ENCODE peak calls at places on chromosomes 16 and 17, in seven cellular contexts. J, Q, I, L, T, A and M are unnamed samples.

GRCh38 chr17:72136692-72137550 is 16.1 kb downstream of the SOX9 start:
- DNase-seq in J (peak), Q (peak), I (no peak), L (no peak), T (peak), A (no peak), M (peak)

GRCh38 chr16:17304124-17304813 is 166.5 kb downstream of the XYLT1 start:
- DNase-seq in J (peak), Q (peak), I (peak), L (no peak), T (peak), A (no peak), M (peak)

GRCh38 chr17:6231465-6231864 is 161.3 kb downstream of the WSCD1 start:
- DNase-seq in J (no peak), Q (no peak), I (no peak), L (no peak), T (no peak), A (no peak), M (no peak)

GRCh38 chr17:45222994-45223540 is 1.4 kb downstream of the FMNL1 start:
- DNase-seq in J (no peak), Q (no peak), I (no peak), L (no peak), T (no peak), A (no peak), M (no peak)

GRCh38 chr17:81511550-81511799 is 1.1 kb downstream of the ACTG1 start:
- DNase-seq in J (peak), Q (no peak), I (no peak), L (no peak), T (no peak), A (no peak), M (no peak)

GRCh38 chr16:11034005-11034404 is 89.6 kb downstream of the CLEC16A start:
- DNase-seq in J (peak), Q (peak), I (no peak), L (no peak), T (no peak), A (peak), M (peak)

GRCh38 chr17:28018439-28019070 is 23.9 kb upstream of the NLK start:
- DNase-seq in J (peak), Q (no peak), I (no peak), L (no peak), T (no peak), A (no peak), M (peak)

GRCh38 chr17:11636771-11637170 is 38.5 kb downstream of the DNAH9 start:
- DNase-seq in J (no peak), Q (no peak), I (no peak), L (no peak), T (no peak), A (no peak), M (no peak)

GRCh38 chr17:55314784-55315491 is 50.2 kb downstream of the HLF start:
- DNase-seq in J (no peak), Q (no peak), I (no peak), L (no peak), T (no peak), A (no peak), M (no peak)

GRCh38 chr16:54054237-54054780 is 232.3 kb downstream of the IRX3 start:
- DNase-seq in J (no peak), Q (no peak), I (no peak), L (no peak), T (no peak), A (no peak), M (no peak)

GRCh38 chr17:60305141-60305540 is 86.8 kb downstream of the USP32 start:
- DNase-seq in J (peak), Q (no peak), I (no peak), L (no peak), T (no peak), A (no peak), M (no peak)

GRCh38 chr17:51258756-51259573 is 884 bp downstream of the MBTD1 start:
- DNase-seq in J (peak), Q (no peak), I (no peak), L (no peak), T (no peak), A (no peak), M (peak)

GRCh38 chr17:19539841-19540311 is 6.2 kb downstream of the SLC47A1 start:
- DNase-seq in J (no peak), Q (no peak), I (no peak), L (no peak), T (no peak), A (no peak), M (no peak)

GRCh38 chr16:80803341-80804060 is 897 bp downstream of the CDYL2 start:
- DNase-seq in J (no peak), Q (peak), I (no peak), L (no peak), T (no peak), A (no peak), M (peak)

GRCh38 chr17:42679001-42679491 is 2.3 kb upstream of the PLEKHH3 start:
- DNase-seq in J (peak), Q (peak), I (no peak), L (no peak), T (no peak), A (peak), M (peak)

GRCh38 chr16:89334461-89334860 is 117.0 kb downstream of the ZNF778 start:
- DNase-seq in J (no peak), Q (no peak), I (no peak), L (no peak), T (no peak), A (no peak), M (no peak)

GRCh38 chr16:6726621-6727020 is 606.0 kb upstream of the RBFOX1 start:
- DNase-seq in J (no peak), Q (no peak), I (no peak), L (no peak), T (no peak), A (no peak), M (no peak)

GRCh38 chr17:65660947-65661346 is 99.5 kb upstream of the AXIN2 start:
- DNase-seq in J (no peak), Q (peak), I (no peak), L (no peak), T (no peak), A (no peak), M (peak)

GRCh38 chr17:73592079-73592415 is 52.2 kb downstream of the SDK2 start:
- DNase-seq in J (no peak), Q (no peak), I (no peak), L (no peak), T (no peak), A (no peak), M (no peak)

GRCh38 chr16:85335584-85336492 is 223.6 kb upstream of the CIBAR2 start:
- DNase-seq in J (no peak), Q (peak), I (no peak), L (no peak), T (no peak), A (no peak), M (peak)

GRCh38 chr16:19123535-19124178 is 9.9 kb downstream of the ITPRIPL2 start:
- DNase-seq in J (no peak), Q (no peak), I (no peak), L (no peak), T (no peak), A (no peak), M (peak)

GRCh38 chr16:71927383-71927782 is 32.1 kb downstream of the IST1 start:
- DNase-seq in J (peak), Q (peak), I (peak), L (no peak), T (peak), A (peak), M (peak)

GRCh38 chr16:27225536-27226360 is 22.4 kb downstream of the KDM8 start:
- DNase-seq in J (peak), Q (no peak), I (no peak), L (no peak), T (no peak), A (no peak), M (peak)

GRCh38 chr17:29623283-29623647 is 553 bp upstream of the CORO6 start:
- DNase-seq in J (no peak), Q (no peak), I (no peak), L (no peak), T (no peak), A (no peak), M (no peak)

GRCh38 chr16:62041401-62041800 is 5.2 kb upstream of the CDH8 start:
- DNase-seq in J (peak), Q (no peak), I (peak), L (no peak), T (no peak), A (no peak), M (peak)

GRCh38 chr17:72466199-72466598 is 345.4 kb downstream of the SOX9 start:
- DNase-seq in J (peak), Q (peak), I (peak), L (no peak), T (no peak), A (no peak), M (peak)

GRCh38 chr16:11234884-11235702 is 20.9 kb downstream of the SOCS1 start:
- DNase-seq in J (no peak), Q (peak), I (no peak), L (no peak), T (no peak), A (no peak), M (no peak)

GRCh38 chr16:62715701-62716100 is 679.5 kb upstream of the CDH8 start:
- DNase-seq in J (no peak), Q (no peak), I (no peak), L (no peak), T (no peak), A (no peak), M (no peak)

GRCh38 chr16:13630292-13630850 is 289.6 kb upstream of the ERCC4 start:
- DNase-seq in J (no peak), Q (no peak), I (no peak), L (no peak), T (no peak), A (no peak), M (no peak)

GRCh38 chr16:48612621-48613020 is 2.6 kb upstream of the N4BP1 start:
- DNase-seq in J (no peak), Q (no peak), I (no peak), L (no peak), T (no peak), A (no peak), M (no peak)

GRCh38 chr17:77286641-77287431 is 146.1 kb downstream of the SEC14L1 start:
- DNase-seq in J (peak), Q (peak), I (no peak), L (no peak), T (peak), A (peak), M (peak)

GRCh38 chr16:81554993-81555392 is 110.4 kb downstream of the CMIP start:
- DNase-seq in J (no peak), Q (no peak), I (no peak), L (no peak), T (no peak), A (no peak), M (no peak)

GRCh38 chr17:83178533-83179201 is 99.3 kb downstream of the METRNL start:
- DNase-seq in J (no peak), Q (no peak), I (no peak), L (no peak), T (no peak), A (peak), M (no peak)

GRCh38 chr16:22373662-22374310 is 633 bp downstream of the CDR2 start:
- DNase-seq in J (no peak), Q (no peak), I (no peak), L (no peak), T (no peak), A (peak), M (no peak)

GRCh38 chr17:49383048-49383447 is 21.0 kb upstream of the ZNF652 start:
- DNase-seq in J (no peak), Q (no peak), I (no peak), L (no peak), T (no peak), A (no peak), M (no peak)
- TF ChIP-seq CTCF in J (no peak), Q (no peak), I (no peak), L (no peak), T (no peak), A (no peak), M (no peak)

DNA sequence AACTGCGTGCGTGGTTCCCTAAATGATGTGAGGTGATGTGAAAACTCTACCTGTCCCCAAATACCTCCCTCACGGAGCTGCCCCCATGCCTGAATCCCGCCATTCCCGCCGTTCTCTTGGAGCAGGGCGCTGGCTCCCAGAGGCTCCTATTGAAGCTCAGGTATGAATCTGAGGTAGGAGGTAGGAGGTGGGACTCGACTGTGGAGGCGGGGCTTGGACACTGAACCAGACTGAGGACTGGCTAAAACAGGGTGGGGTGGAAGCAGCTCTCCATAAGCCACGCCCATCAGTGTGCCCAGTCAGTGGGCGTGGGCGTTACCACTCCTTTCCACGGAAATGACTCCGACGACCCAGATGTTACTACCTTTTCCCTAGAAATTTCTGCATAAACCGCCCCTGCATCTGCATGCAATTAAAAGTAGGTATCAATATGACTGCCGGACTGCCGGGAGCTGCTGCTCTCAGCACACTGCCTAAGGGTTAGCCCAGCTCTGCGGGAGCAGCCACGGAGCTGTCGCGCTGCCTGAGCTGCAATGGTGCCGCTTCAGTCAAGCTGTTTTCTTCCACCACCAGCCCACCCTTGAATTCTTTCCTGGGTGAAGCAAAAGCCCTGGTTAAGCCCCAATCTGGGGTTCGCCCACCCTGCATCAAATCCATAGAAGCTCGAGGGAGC is 41.0 kb downstream of the FOXL1 start:
- DNase-seq in J (no peak), Q (no peak), I (no peak), L (peak), T (no peak), A (no peak), M (no peak)
- H3K4me3 ChIP-seq in J (no peak), Q (peak), I (no peak), L (peak), T (no peak), A (peak), M (no peak)

GRCh38 chr16:15041260-15042011 is 14.4 kb downstream of the NTAN1 start:
- DNase-seq in J (peak), Q (peak), I (no peak), L (no peak), T (no peak), A (peak), M (no peak)
- TF ChIP-seq CTCF in J (peak), Q (peak), I (no peak), L (no peak), T (no peak), A (peak), M (no peak)

DNA sequence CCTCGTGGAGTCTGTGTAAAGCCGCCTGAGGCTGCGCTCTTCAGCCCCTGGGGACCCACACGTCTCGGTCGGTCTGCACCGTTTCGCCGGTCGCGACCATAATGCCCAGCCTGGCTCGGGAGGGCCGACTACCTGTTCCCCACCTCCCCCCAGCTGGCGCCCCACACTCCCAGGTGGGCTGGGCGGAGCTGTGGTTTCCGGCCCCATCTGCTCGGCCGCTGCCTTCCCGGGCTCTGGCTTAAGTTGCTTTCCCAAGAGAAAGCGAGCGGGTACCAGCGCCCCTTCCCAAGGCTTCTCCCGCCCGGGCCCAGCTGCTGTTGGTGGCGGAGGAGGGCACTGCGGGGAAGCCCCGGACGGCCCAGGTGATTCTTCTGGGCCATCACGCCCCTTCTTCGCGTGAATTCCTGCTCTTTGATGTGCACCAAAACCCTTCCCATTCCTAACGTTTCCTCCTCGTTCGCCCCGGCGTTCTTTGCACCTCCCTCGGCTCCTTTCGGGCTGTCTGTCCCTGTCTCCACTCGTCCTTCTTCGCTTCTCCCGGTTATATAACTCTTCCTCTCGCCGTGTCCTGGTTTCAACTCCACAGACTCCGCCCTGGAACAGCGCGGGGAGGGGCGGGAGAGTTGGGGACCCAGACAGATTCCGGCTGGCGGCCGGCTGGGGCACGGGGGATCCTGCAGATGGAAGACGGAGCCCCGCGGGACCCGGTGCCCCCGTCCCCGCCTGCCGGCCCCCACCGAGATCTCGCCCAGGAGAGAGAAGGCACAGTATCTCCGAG is 2.0 kb downstream of the KDM6B start:
- DNase-seq in J (peak), Q (peak), I (no peak), L (no peak), T (no peak), A (peak), M (peak)
- H3K4me3 ChIP-seq in J (peak), Q (peak), I (peak), L (peak), T (peak), A (peak), M (peak)

DNA sequence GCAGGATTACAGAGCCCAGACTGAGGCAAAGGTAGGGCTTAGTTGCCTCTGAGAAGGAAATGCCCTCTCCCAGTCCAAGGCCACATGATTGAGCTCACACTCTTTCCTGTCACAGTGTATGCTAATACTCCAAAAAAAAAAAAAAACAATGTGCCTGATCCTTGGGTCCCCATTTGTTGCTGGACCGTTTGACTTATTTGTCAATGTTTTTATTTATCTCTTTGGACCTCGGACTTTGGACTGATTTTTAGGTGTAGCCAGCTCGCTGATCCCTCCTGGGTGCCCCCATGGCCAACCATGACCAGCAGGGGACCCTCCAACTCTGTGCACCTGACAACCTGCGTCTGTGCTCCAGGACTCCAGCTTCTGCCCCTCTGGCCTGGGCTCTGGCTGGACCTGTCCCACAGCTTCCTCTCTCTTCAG is 622 bp upstream of the CCL16 start:
- DNase-seq in J (no peak), Q (no peak), I (no peak), L (no peak), T (no peak), A (no peak), M (no peak)
- TF ChIP-seq CTCF in J (no peak), Q (no peak), I (no peak), L (no peak), T (peak), A (no peak), M (no peak)

GRCh38 chr16:2969545-2970521 is 685 bp downstream of the PAQR4 start:
- DNase-seq in J (peak), Q (peak), I (no peak), L (no peak), T (no peak), A (peak), M (peak)

GRCh38 chr16:2968738-2969544 is at the start of gene PAQR4:
- DNase-seq in J (peak), Q (peak), I (peak), L (no peak), T (peak), A (peak), M (peak)

GRCh38 chr16:2967211-2967631 is 1.9 kb upstream of the PAQR4 start:
- DNase-seq in J (no peak), Q (no peak), I (no peak), L (no peak), T (no peak), A (no peak), M (no peak)

GRCh38 chr16:2967721-2968161 is 1.4 kb upstream of the PAQR4 start:
- DNase-seq in J (no peak), Q (no peak), I (no peak), L (no peak), T (no peak), A (no peak), M (no peak)

GRCh38 chr16:2968368-2968737 is 795 bp upstream of the PAQR4 start:
- DNase-seq in J (no peak), Q (no peak), I (no peak), L (no peak), T (peak), A (no peak), M (no peak)
- H3K4me3 ChIP-seq in J (no peak), Q (no peak), I (no peak), L (peak), T (peak), A (peak), M (peak)

GRCh38 chr17:35088911-35089845 is 25.7 kb upstream of the RFFL start:
- DNase-seq in J (peak), Q (peak), I (no peak), L (no peak), T (peak), A (peak), M (peak)
- TF ChIP-seq CTCF in J (peak), Q (peak), I (peak), L (peak), T (peak), A (peak), M (peak)

DNA sequence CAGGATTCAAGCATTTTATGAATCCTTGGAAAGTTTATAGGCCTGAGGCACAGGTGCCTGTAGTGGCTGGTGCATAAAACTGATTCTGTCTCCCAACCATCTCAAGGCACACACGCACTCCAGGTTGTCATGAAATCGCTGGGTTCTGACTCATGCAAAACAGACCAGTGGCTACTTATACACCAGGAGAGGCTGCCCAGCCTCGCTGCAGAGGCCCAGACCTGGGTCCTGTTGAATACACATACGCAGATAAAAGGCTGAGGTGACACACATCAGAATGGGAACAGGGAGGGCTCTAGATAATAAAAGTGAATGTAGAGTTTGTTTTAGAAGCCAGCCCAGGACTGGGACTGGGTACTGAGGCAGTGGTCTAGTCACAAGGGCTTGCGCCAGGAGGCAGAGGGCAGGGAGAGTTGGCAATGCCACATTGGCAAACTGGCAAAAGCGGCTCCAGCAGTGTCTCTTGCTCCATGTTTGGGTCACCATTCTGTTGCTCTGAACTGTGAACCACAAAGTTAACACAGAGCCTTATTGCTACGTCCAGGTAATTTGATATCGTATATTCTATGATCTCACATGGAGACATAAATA is 13.6 kb downstream of the OR1D5 start:
- DNase-seq in J (peak), Q (no peak), I (no peak), L (no peak), T (no peak), A (no peak), M (peak)
- H3K4me3 ChIP-seq in J (peak), Q (no peak), I (no peak), L (peak), T (peak), A (peak), M (peak)

GRCh38 chr16:57627184-57627871 is 1.1 kb upstream of the ADGRG1 start:
- DNase-seq in J (peak), Q (peak), I (peak), L (no peak), T (no peak), A (no peak), M (peak)
- TF ChIP-seq CTCF in J (peak), Q (peak), I (peak), L (no peak), T (no peak), A (no peak), M (peak)